ENCODE peak calls at places on chromosome 16, in four cellular contexts. J is left kidney; W is stimulated activated CD8-positive, alpha-beta memory T cell treated with anti-CD3 and anti-CD28 coated beads, Interleukin-12 subunit alpha, Interleukin-12 subunit beta, amount 100 ng/mL, for 1 hour; O is nephron progenitor cell. Q is an unnamed sample.

GRCh38 chr16:69179255-69180010 is 7.5 kb upstream of the SNTB2 start:
- DNase-seq in J (peak), W (no peak), O (no peak), Q (no peak)

GRCh38 chr16:77748426-77748825 is 26.1 kb downstream of the NUDT7 start:
- DNase-seq in J (no peak), W (no peak), O (no peak), Q (no peak)

GRCh38 chr16:69112285-69113129 is 7.1 kb downstream of the HAS3 start:
- DNase-seq in J (peak), W (peak), O (peak), Q (peak)

GRCh38 chr16:54398986-54399385 is 112.4 kb upstream of the IRX3 start:
- DNase-seq in J (no peak), W (no peak), O (no peak), Q (no peak)

GRCh38 chr16:65445313-65446260 is 323.7 kb upstream of the CDH11 start:
- DNase-seq in J (no peak), W (no peak), O (no peak), Q (no peak)

GRCh38 chr16:57409870-57410585 is 5.5 kb downstream of the CCL17 start:
- DNase-seq in J (peak), W (no peak), O (peak), Q (no peak)

GRCh38 chr16:82639666-82640336 is 13.0 kb downstream of the CDH13 start:
- DNase-seq in J (peak), W (peak), O (peak), Q (peak)

GRCh38 chr16:79598341-79599181 is 2.0 kb downstream of the MAF start:
- DNase-seq in J (peak), W (no peak), O (peak), Q (peak)

GRCh38 chr16:80622007-80622406 is 81.2 kb downstream of the DYNLRB2 start:
- DNase-seq in J (no peak), W (no peak), O (no peak), Q (no peak)

GRCh38 chr16:49800441-49800840 is 55.5 kb downstream of the ZNF423 start:
- DNase-seq in J (no peak), W (no peak), O (no peak), Q (no peak)

GRCh38 chr16:86222965-86223551 is 287.3 kb upstream of the FOXF1 start:
- DNase-seq in J (no peak), W (no peak), O (no peak), Q (no peak)

GRCh38 chr16:19389246-19389645 is 28.4 kb upstream of the TMC5 start:
- DNase-seq in J (peak), W (no peak), O (peak), Q (peak)

Q was measured in retina.